ENCODE peak calls at places on chromosome 9, in five cellular contexts. J is endodermal cell, H is lower lobe of right lung, Q is SK-N-SH, V is esophagus squamous epithelium. O is an unnamed sample.

GRCh38 chr9:135090547-135090946 is 3.1 kb downstream of the OLFM1 start:
- DNase-seq in J (peak; percentile 66), H (no peak), Q (no peak), V (no peak), O (no peak)

GRCh38 chr9:114164191-114164794 is 9.0 kb downstream of the COL27A1 start:
- DNase-seq in J (no peak), H (no peak), Q (no peak), V (no peak), O (no peak)

GRCh38 chr9:86454701-86455402 is 100.6 kb upstream of the TUT7 start:
- DNase-seq in J (no peak), H (no peak), Q (no peak), V (no peak), O (no peak)

GRCh38 chr9:95070549-95071021 is 246.9 kb downstream of the FANCC start:
- DNase-seq in J (peak; percentile 64), H (no peak), Q (no peak), V (no peak), O (no peak)

GRCh38 chr9:133855802-133856592 is 117.8 kb upstream of the SARDH start:
- DNase-seq in J (no peak), H (peak; percentile 76), Q (no peak), V (no peak), O (no peak)

GRCh38 chr9:137671196-137671538 is 52.4 kb downstream of the EHMT1 start:
- DNase-seq in J (no peak), H (no peak), Q (no peak), V (no peak), O (no peak)

GRCh38 chr9:5510360-5510931 is at the start of gene PDCD1LG2:
- DNase-seq in J (no peak), H (no peak), Q (peak; percentile 32), V (no peak), O (peak; percentile 67)

GRCh38 chr9:121123816-121124536 is 49.2 kb downstream of the CNTRL start:
- DNase-seq in J (no peak), H (no peak), Q (no peak), V (no peak), O (no peak)

GRCh38 chr9:134046894-134047681 is 20.7 kb downstream of the BRD3 start:
- DNase-seq in J (no peak), H (no peak), Q (no peak), V (no peak), O (no peak)

GRCh38 chr9:35869621-35870216 is 482 bp downstream of the OR13J1 start:
- DNase-seq in J (no peak), H (no peak), Q (no peak), V (no peak), O (no peak)

GRCh38 chr9:110777201-110777842 is 108.7 kb downstream of the MUSK start:
- DNase-seq in J (no peak), H (no peak), Q (no peak), V (no peak), O (no peak)

GRCh38 chr9:89481161-89481915 is 16.6 kb downstream of the SEMA4D start:
- DNase-seq in J (no peak), H (no peak), Q (no peak), V (no peak), O (no peak)
- H3K4me1 ChIP-seq in J (no peaks in the 10 kb centered on the region), H (peaks cover 19% of the 10 kb centered on the region), Q (peaks cover 33% of the 10 kb centered on the region), V (peaks cover 40% of the 10 kb centered on the region), O (peaks cover 12% of the 10 kb centered on the region)

GRCh38 chr9:83030391-83031107 is 32.4 kb downstream of the RASEF start:
- DNase-seq in J (no peak), H (no peak), Q (no peak), V (no peak), O (no peak)

GRCh38 chr9:83036043-83036442 is 26.9 kb downstream of the RASEF start:
- DNase-seq in J (no peak), H (no peak), Q (peak; percentile 41), V (no peak), O (no peak)

GRCh38 chr9:83034026-83034425 is 28.9 kb downstream of the RASEF start:
- DNase-seq in J (no peak), H (no peak), Q (no peak), V (no peak), O (no peak)

GRCh38 chr9:83034587-83034986 is 28.4 kb downstream of the RASEF start:
- DNase-seq in J (no peak), H (no peak), Q (no peak), V (no peak), O (no peak)

DNA sequence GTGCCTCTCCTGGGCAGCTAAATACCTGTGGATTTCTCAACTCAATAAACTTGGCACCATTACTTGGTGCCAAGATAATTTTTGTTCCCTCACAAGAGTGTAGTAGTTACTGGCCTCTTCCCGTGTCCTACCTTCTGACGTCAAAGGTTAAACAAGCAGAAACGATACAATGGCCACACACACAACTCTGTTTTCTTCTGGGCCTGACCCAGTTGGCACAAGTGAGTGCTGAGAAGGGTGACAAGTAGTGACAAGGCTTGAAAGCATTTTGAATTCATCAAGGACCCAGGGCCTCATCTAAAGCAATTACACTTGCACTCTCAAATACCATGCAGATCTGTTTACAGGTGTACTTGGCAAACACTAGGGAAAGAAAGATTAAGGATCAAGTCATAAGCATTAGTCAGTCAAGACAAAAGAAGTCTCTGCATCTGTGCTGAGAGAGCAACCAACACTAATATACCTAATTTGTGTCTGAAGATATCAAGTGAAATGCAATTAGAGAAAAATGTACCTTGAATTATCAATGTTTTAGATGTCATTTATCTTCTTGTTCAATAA is 30.8 kb downstream of the RASEF start:
- DNase-seq in J (no peak), H (no peak), Q (no peak), V (no peak), O (no peak)
- H3K4me3 ChIP-seq in J (no peak overlapping the region), H (no peak overlapping the region), Q (no peak overlapping the region), V (no peak overlapping the region), O (no peak overlapping the region)

GRCh38 chr9:109421034-109421700 is 76.9 kb downstream of the PTPN3 start:
- DNase-seq in J (no peak), H (no peak), Q (no peak), V (no peak), O (no peak)
- H3K4me1 ChIP-seq in J (no peaks in the 10 kb centered on the region), H (no peaks in the 10 kb centered on the region), Q (no peaks in the 10 kb centered on the region), V (no peaks in the 10 kb centered on the region), O (no peaks in the 10 kb centered on the region)

DNA sequence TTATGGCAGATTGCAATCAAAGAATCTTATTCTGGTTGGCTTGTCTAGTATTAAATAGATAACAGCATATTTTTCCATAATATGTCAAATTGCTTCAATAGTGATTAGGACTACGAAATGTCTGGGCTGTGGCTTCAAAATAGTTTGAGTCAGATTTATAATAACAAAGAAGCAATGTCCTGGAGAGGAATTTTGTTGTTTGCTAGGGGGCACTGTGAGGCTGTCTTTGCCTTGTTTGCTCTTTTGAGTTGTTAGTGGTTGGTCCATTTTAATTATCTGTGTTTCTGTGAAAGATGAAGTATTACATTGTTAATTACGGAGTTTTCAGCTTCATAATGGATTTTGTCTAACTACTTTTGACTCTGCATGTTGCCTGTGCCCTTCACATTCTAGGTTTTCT is 713.6 kb downstream of the TLE4 start:
- DNase-seq in J (peak; percentile 62), H (no peak), Q (peak; percentile 1), V (no peak), O (no peak)
- H3K4me3 ChIP-seq in J (no peak overlapping the region), H (no peak overlapping the region), Q (no peak overlapping the region), V (no peak overlapping the region), O (no peak overlapping the region)

GRCh38 chr9:81665514-81665838 is 23.9 kb downstream of the TLE1 start:
- DNase-seq in J (peak; percentile 75), H (no peak), Q (no peak), V (no peak), O (peak; percentile 15)
- H3K4me1 ChIP-seq in J (peaks cover 10% of the 10 kb centered on the region), H (peaks cover 19% of the 10 kb centered on the region), Q (peaks cover 11% of the 10 kb centered on the region), V (peaks cover 59% of the 10 kb centered on the region), O (peaks cover 12% of the 10 kb centered on the region)

DNA sequence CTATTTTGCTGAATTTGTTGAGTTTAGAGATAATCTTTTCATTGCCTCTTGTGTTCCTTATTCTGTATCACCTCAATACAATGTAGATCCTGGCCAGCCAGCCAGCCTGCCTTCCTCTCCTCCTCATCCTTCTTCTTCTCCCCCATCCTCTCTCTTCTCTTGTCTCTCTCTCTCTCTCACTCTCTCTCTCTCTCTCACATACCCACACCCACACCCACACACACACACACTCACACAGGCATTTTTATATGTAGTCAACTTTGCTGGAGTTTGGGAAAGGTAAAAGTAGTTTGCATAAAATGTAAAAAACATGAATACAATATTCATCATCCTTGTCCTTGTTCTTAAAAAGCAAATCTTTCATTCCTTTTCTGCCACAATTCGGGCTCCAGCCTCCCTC is 60.5 kb downstream of the ZFAND5 start:
- DNase-seq in J (no peak), H (no peak), Q (no peak), V (no peak), O (no peak)
- H3K4me3 ChIP-seq in J (no peak overlapping the region), H (peak overlapping the region; percentile 52), Q (peak overlapping the region; percentile 20), V (peak overlapping the region; percentile 45), O (no peak overlapping the region)

GRCh38 chr9:37290881-37291485 is 131.5 kb upstream of the GRHPR start:
- DNase-seq in J (no peak), H (no peak), Q (no peak), V (no peak), O (no peak)
- H3K4me1 ChIP-seq in J (no peaks in the 10 kb centered on the region), H (peaks cover 9% of the 10 kb centered on the region), Q (peaks cover 6% of the 10 kb centered on the region), V (peaks cover 16% of the 10 kb centered on the region), O (peaks cover 31% of the 10 kb centered on the region)

GRCh38 chr9:124478014-124478753 is 27.9 kb downstream of the ADGRD2 start:
- DNase-seq in J (peak; percentile 73), H (no peak), Q (peak; percentile 85), V (no peak), O (no peak)
- H3K4me3 ChIP-seq in J (no peak overlapping the region), H (no peak overlapping the region), Q (no peak overlapping the region), V (no peak overlapping the region), O (no peak overlapping the region)

DNA sequence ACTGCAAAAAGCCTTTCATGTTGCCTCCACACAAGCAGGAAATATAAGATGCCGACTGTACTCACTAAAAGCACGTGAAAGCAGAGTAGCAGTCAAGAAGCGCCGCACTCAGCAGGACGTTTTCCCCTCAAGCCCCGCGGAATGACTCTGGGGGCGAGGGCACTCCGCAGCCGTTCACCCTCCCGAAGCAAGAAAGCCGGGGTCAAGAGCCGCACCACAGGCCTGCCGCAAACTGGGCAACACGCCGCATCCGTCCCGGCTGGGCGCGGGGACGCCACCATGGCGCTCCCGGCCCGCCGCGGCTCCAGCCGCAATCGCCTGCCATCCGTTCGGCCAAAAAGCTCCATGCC is 364 bp downstream of the RPS6 start:
- DNase-seq in J (no peak), H (no peak), Q (peak; percentile 54), V (no peak), O (no peak)
- H3K4me1 ChIP-seq in J (peaks cover 6% of the 10 kb centered on the region), H (peaks cover 28% of the 10 kb centered on the region), Q (peaks cover 20% of the 10 kb centered on the region), V (peaks cover 32% of the 10 kb centered on the region), O (peaks cover 14% of the 10 kb centered on the region)

O was measured in SJSA1.